ENCODE peak calls at places on chromosomes 5 and 9, in eight cellular contexts. B is heart right ventricle, L is NCI-H146, X is nephron progenitor cell, E is astrocyte of the spinal cord, T is transverse colon, H is endothelial cell, A is H1. F is an unnamed sample.

GRCh38 chr9:92658176-92658575 is 11.8 kb downstream of the IPPK start:
- DNase-seq in B (no peak), L (no peak), X (no peak), E (no peak), T (no peak), H (no peak), A (no peak), F (no peak)

GRCh38 chr5:28548856-28549255 is 1510.5 kb upstream of the CDH9 start:
- DNase-seq in B (no peak), L (no peak), X (no peak), E (peak), T (no peak), H (no peak), A (no peak), F (no peak)

GRCh38 chr9:133935328-133936040 is 56.6 kb downstream of the VAV2 start:
- DNase-seq in B (peak), L (peak), X (no peak), E (peak), T (peak), H (no peak), A (no peak), F (no peak)

GRCh38 chr9:34253460-34253837 is 74.6 kb downstream of the UBAP1 start:
- DNase-seq in B (peak), L (no peak), X (no peak), E (peak), T (no peak), H (no peak), A (no peak), F (no peak)

GRCh38 chr5:130705368-130705767 is 459.7 kb downstream of the HINT1 start:
- DNase-seq in B (no peak), L (no peak), X (no peak), E (no peak), T (no peak), H (no peak), A (no peak), F (no peak)

GRCh38 chr9:93897075-93897970 is 57.8 kb downstream of the BARX1 start:
- DNase-seq in B (no peak), L (no peak), X (no peak), E (no peak), T (peak), H (no peak), A (peak), F (no peak)

GRCh38 chr5:135242021-135242480 is 157.0 kb downstream of the MACROH2A1 start:
- DNase-seq in B (no peak), L (no peak), X (no peak), E (peak), T (no peak), H (no peak), A (peak), F (no peak)

GRCh38 chr5:179313849-179314521 is 31.3 kb downstream of the ADAMTS2 start:
- DNase-seq in B (peak), L (no peak), X (no peak), E (peak), T (peak), H (no peak), A (no peak), F (no peak)

GRCh38 chr5:63860379-63860778 is 101.9 kb downstream of the HTR1A start:
- DNase-seq in B (no peak), L (no peak), X (no peak), E (no peak), T (no peak), H (no peak), A (no peak), F (no peak)

GRCh38 chr5:38208782-38209378 is 49.5 kb upstream of the EGFLAM start:
- DNase-seq in B (no peak), L (peak), X (peak), E (peak), T (no peak), H (peak), A (no peak), F (no peak)

GRCh38 chr5:150452914-150453313 is 3.4 kb upstream of the RPS14 start:
- DNase-seq in B (no peak), L (no peak), X (no peak), E (no peak), T (no peak), H (no peak), A (no peak), F (no peak)

GRCh38 chr9:137168907-137169763 is 716 bp downstream of the LRRC26 start:
- DNase-seq in B (no peak), L (peak), X (peak), E (peak), T (peak), H (peak), A (peak), F (no peak)

GRCh38 chr5:107204413-107204812 is 466.3 kb downstream of the EFNA5 start:
- DNase-seq in B (no peak), L (no peak), X (no peak), E (no peak), T (no peak), H (no peak), A (no peak), F (no peak)

GRCh38 chr5:117494208-117494607 is 919.6 kb upstream of the SEMA6A start:
- DNase-seq in B (no peak), L (no peak), X (no peak), E (no peak), T (no peak), H (no peak), A (no peak), F (no peak)